ENCODE peak calls at places on chromosomes 12 and 14, in seven cellular contexts. V, D, A, W, G, J and B are unnamed samples.

GRCh38 chr12:125300249-125300648 is 235.0 kb downstream of the AACS start:
- DNase-seq in J (no peak), W (no peak), V (no peak), G (no peak), D (no peak), A (no peak), B (no peak)

GRCh38 chr12:56299308-56299852 is 750 bp downstream of the CS start:
- DNase-seq in D (no peak), A (no peak), W (no peak), V (peak; percentile 44), J (no peak), G (no peak), B (no peak)

GRCh38 chr14:66231823-66232222 is 254.3 kb upstream of the CCDC196 start:
- DNase-seq in A (no peak), J (no peak), G (no peak), W (no peak), V (no peak), D (no peak), B (no peak)

GRCh38 chr12:74586251-74586650 is 48.6 kb downstream of the ATXN7L3B start:
- DNase-seq in D (no peak), G (no peak), W (no peak), J (no peak), A (no peak), V (no peak), B (no peak)

GRCh38 chr12:50021071-50021470 is 4.2 kb downstream of the RACGAP1 start:
- DNase-seq in W (no peak), D (no peak), V (no peak), J (no peak), G (no peak), A (no peak), B (no peak)

GRCh38 chr12:80937391-80938238 is at the start of gene LIN7A:
- DNase-seq in J (peak; percentile 23), A (no peak), V (peak; percentile 58), W (peak; percentile 41), D (no peak), G (no peak), B (peak; percentile 43)

GRCh38 chr14:81166126-81166525 is 54.6 kb downstream of the GTF2A1 start:
- DNase-seq in V (no peak), G (no peak), J (no peak), W (no peak), D (no peak), A (no peak), B (no peak)

GRCh38 chr12:117012189-117012805 is 86.9 kb downstream of the TESC start:
- DNase-seq in G (no peak), D (no peak), V (no peak), W (no peak), J (no peak), A (no peak), B (no peak)

GRCh38 chr12:46959484-46959883 is 119.9 kb upstream of the PCED1B start:
- DNase-seq in G (no peak), A (no peak), W (no peak), D (no peak), V (no peak), J (no peak), B (no peak)

GRCh38 chr14:100644784-100645183 is 57.6 kb upstream of the BEGAIN start:
- DNase-seq in G (no peak), A (no peak), D (no peak), V (no peak), W (no peak), J (no peak), B (no peak)

GRCh38 chr14:60657609-60657983 is 8.3 kb upstream of the SIX1 start:
- DNase-seq in A (no peak), G (no peak), D (no peak), V (no peak), J (no peak), W (no peak), B (peak; percentile 21)

GRCh38 chr14:101819251-101819990 is 57.9 kb downstream of the PPP2R5C start:
- DNase-seq in J (no peak), A (no peak), D (no peak), W (no peak), V (no peak), G (peak; percentile 75), B (no peak)

GRCh38 chr12:68591716-68592437 is 18.8 kb upstream of the RAP1B start:
- DNase-seq in J (no peak), G (peak; percentile 12), D (peak; percentile 61), V (no peak), W (no peak), A (no peak), B (no peak)

GRCh38 chr12:59403259-59403932 is 192.4 kb upstream of the SLC16A7 start:
- DNase-seq in J (peak; percentile 47), W (peak; percentile 48), A (no peak), G (no peak), D (peak; percentile 3), V (peak; percentile 38), B (peak; percentile 58)

GRCh38 chr12:105278043-105278697 is 42.2 kb upstream of the APPL2 start:
- DNase-seq in J (no peak), V (no peak), D (no peak), W (no peak), A (no peak), G (no peak), B (no peak)

GRCh38 chr12:122950276-122950675 is 16.0 kb downstream of the ABCB9 start:
- DNase-seq in J (no peak), A (no peak), W (no peak), V (no peak), D (no peak), G (no peak), B (no peak)

GRCh38 chr14:65461730-65462129 is 49.2 kb downstream of the FUT8 start:
- DNase-seq in G (no peak), V (no peak), D (peak; percentile 17), W (no peak), A (no peak), J (no peak), B (no peak)

GRCh38 chr14:95452176-95452889 is 64.1 kb downstream of the SYNE3 start:
- DNase-seq in G (no peak), D (peak; percentile 27), J (no peak), W (no peak), A (no peak), V (peak; percentile 23), B (no peak)

GRCh38 chr14:105309371-105309770 is 5.2 kb upstream of the PACS2 start:
- DNase-seq in W (no peak), V (no peak), G (no peak), D (no peak), A (no peak), J (no peak), B (no peak)

GRCh38 chr14:93905623-93906022 is 21.5 kb upstream of the FAM181A start:
- DNase-seq in V (no peak), W (no peak), J (peak; percentile 30), D (no peak), A (no peak), G (no peak), B (no peak)

GRCh38 chr14:74763803-74764531 is 851 bp downstream of the YLPM1 start:
- DNase-seq in W (no peak), A (no peak), G (no peak), V (peak; percentile 39), J (no peak), D (peak; percentile 3), B (no peak)

GRCh38 chr12:106780010-106780625 is 5.6 kb downstream of the RIC8B start:
- DNase-seq in A (no peak), D (no peak), W (no peak), G (no peak), V (no peak), J (no peak), B (no peak)

GRCh38 chr14:86973177-86973576 is 1019.8 kb downstream of the GALC start:
- DNase-seq in V (no peak), A (no peak), D (no peak), W (no peak), G (no peak), J (no peak), B (no peak)

GRCh38 chr12:107328442-107329133 is 235.2 kb upstream of the CRY1 start:
- DNase-seq in D (no peak), J (no peak), A (no peak), W (no peak), V (no peak), G (no peak), B (no peak)

GRCh38 chr14:86012391-86012790 is 482.4 kb downstream of the FLRT2 start:
- DNase-seq in G (no peak), V (no peak), J (no peak), A (no peak), W (no peak), D (no peak), B (no peak)

GRCh38 chr12:4900327-4900726 is 9.4 kb upstream of the KCNA1 start:
- DNase-seq in J (no peak), D (no peak), W (no peak), G (no peak), A (no peak), V (no peak), B (no peak)

GRCh38 chr14:102491366-102491765 is 18.2 kb downstream of the ANKRD9 start:
- DNase-seq in A (no peak), J (no peak), W (no peak), V (no peak), D (no peak), G (no peak), B (no peak)

GRCh38 chr14:100241279-100241678 is 2.3 kb downstream of the YY1 start:
- DNase-seq in G (no peak), D (no peak), A (no peak), W (no peak), J (no peak), V (no peak), B (no peak)